ENCODE peak calls at places on chromosomes 16 and 17, in five cellular contexts. One of them, this sample, is unnamed.

GRCh38 chr17:57985675-57985974 is 2.4 kb downstream of the VEZF1 start:
- DNase-seq in stimulated activated CD4-positive, alpha-beta T cell treated with anti-CD3 and anti-CD28 coated beads, Interleukin-4, amount 100 ng/mL, for 48 hours: no peak
- DNase-seq in amygdala: no peak
- DNase-seq in EL: peak
- DNase-seq in fibroblast of the conjunctiva: peak
- DNase-seq in this sample: peak

GRCh38 chr17:13008461-13008860 is 9.4 kb downstream of the ELAC2 start:
- DNase-seq in EL: no peak
- DNase-seq in amygdala: no peak
- DNase-seq in fibroblast of the conjunctiva: no peak
- DNase-seq in stimulated activated CD4-positive, alpha-beta T cell treated with anti-CD3 and anti-CD28 coated beads, Interleukin-4, amount 100 ng/mL, for 48 hours: no peak
- DNase-seq in this sample: no peak

GRCh38 chr17:6969323-6969726 is 26.5 kb upstream of the ALOX12 start:
- DNase-seq in fibroblast of the conjunctiva: no peak
- DNase-seq in EL: no peak
- DNase-seq in amygdala: no peak
- DNase-seq in stimulated activated CD4-positive, alpha-beta T cell treated with anti-CD3 and anti-CD28 coated beads, Interleukin-4, amount 100 ng/mL, for 48 hours: no peak
- DNase-seq in this sample: no peak

GRCh38 chr16:21145738-21146137 is 4.9 kb downstream of the DNAH3 start:
- DNase-seq in fibroblast of the conjunctiva: no peak
- DNase-seq in stimulated activated CD4-positive, alpha-beta T cell treated with anti-CD3 and anti-CD28 coated beads, Interleukin-4, amount 100 ng/mL, for 48 hours: no peak
- DNase-seq in EL: no peak
- DNase-seq in amygdala: no peak
- DNase-seq in this sample: no peak

GRCh38 chr17:82056729-82057621 is 5.3 kb downstream of the GPS1 start:
- DNase-seq in fibroblast of the conjunctiva: no peak
- DNase-seq in amygdala: no peak
- DNase-seq in stimulated activated CD4-positive, alpha-beta T cell treated with anti-CD3 and anti-CD28 coated beads, Interleukin-4, amount 100 ng/mL, for 48 hours: no peak
- DNase-seq in EL: no peak
- DNase-seq in this sample: no peak

GRCh38 chr16:3469736-3470135 is 25.6 kb downstream of the C16orf90 start:
- DNase-seq in amygdala: no peak
- DNase-seq in EL: no peak
- DNase-seq in stimulated activated CD4-positive, alpha-beta T cell treated with anti-CD3 and anti-CD28 coated beads, Interleukin-4, amount 100 ng/mL, for 48 hours: no peak
- DNase-seq in fibroblast of the conjunctiva: no peak
- DNase-seq in this sample: no peak

GRCh38 chr16:30535777-30536190 is 1.1 kb upstream of the ZNF747 start:
- DNase-seq in fibroblast of the conjunctiva: peak
- DNase-seq in amygdala: peak
- DNase-seq in stimulated activated CD4-positive, alpha-beta T cell treated with anti-CD3 and anti-CD28 coated beads, Interleukin-4, amount 100 ng/mL, for 48 hours: peak
- DNase-seq in EL: peak
- DNase-seq in this sample: no peak

GRCh38 chr17:50871369-50871768 is 5.2 kb upstream of the TOB1 start:
- DNase-seq in fibroblast of the conjunctiva: no peak
- DNase-seq in EL: no peak
- DNase-seq in stimulated activated CD4-positive, alpha-beta T cell treated with anti-CD3 and anti-CD28 coated beads, Interleukin-4, amount 100 ng/mL, for 48 hours: no peak
- DNase-seq in amygdala: no peak
- DNase-seq in this sample: no peak

GRCh38 chr16:48681520-48681919 is 71.5 kb upstream of the N4BP1 start:
- DNase-seq in amygdala: no peak
- DNase-seq in fibroblast of the conjunctiva: no peak
- DNase-seq in EL: no peak
- DNase-seq in stimulated activated CD4-positive, alpha-beta T cell treated with anti-CD3 and anti-CD28 coated beads, Interleukin-4, amount 100 ng/mL, for 48 hours: no peak
- DNase-seq in this sample: no peak

GRCh38 chr17:60577147-60577925 is 22.7 kb upstream of the PPM1D start:
- DNase-seq in fibroblast of the conjunctiva: peak
- DNase-seq in stimulated activated CD4-positive, alpha-beta T cell treated with anti-CD3 and anti-CD28 coated beads, Interleukin-4, amount 100 ng/mL, for 48 hours: no peak
- DNase-seq in amygdala: no peak
- DNase-seq in EL: peak
- DNase-seq in this sample: no peak

GRCh38 chr16:52518884-52519283 is 28.1 kb downstream of the TOX3 start:
- DNase-seq in EL: no peak
- DNase-seq in amygdala: no peak
- DNase-seq in fibroblast of the conjunctiva: no peak
- DNase-seq in stimulated activated CD4-positive, alpha-beta T cell treated with anti-CD3 and anti-CD28 coated beads, Interleukin-4, amount 100 ng/mL, for 48 hours: no peak
- DNase-seq in this sample: no peak

GRCh38 chr17:62753562-62753961 is 54.6 kb downstream of the MARCHF10 start:
- DNase-seq in fibroblast of the conjunctiva: no peak
- DNase-seq in EL: no peak
- DNase-seq in amygdala: no peak
- DNase-seq in stimulated activated CD4-positive, alpha-beta T cell treated with anti-CD3 and anti-CD28 coated beads, Interleukin-4, amount 100 ng/mL, for 48 hours: no peak
- DNase-seq in this sample: no peak

This sample was measured in NCI-H446 treated with DMSO at 0.1 percent for 48 hours.